ENCODE peak calls at places on chromosomes 4 and X, in six cellular contexts. S, X, P, M, L and H are unnamed samples.
A peak's percentile ranks its signal among the peaks of the same experiment; 100 is the strongest.

GRCh38 chr4:77818667-77819408 is at the start of gene CNOT6L:
- DNase-seq in M (no peak), L (no peak), X (peak; percentile 70), S (peak; percentile 30), P (no peak), H (peak; percentile 27)

GRCh38 chr4:165505991-165506779 is 127.4 kb downstream of the CPE start:
- DNase-seq in M (no peak), L (no peak), S (no peak), X (no peak), P (peak; percentile 69), H (no peak)

GRCh38 chr4:40507977-40508376 is 121.7 kb downstream of the RBM47 start:
- DNase-seq in L (no peak), X (no peak), M (no peak), P (no peak), S (no peak), H (no peak)

GRCh38 chr4:163603246-163603645 is 108.8 kb downstream of the TMA16 start:
- DNase-seq in X (no peak), P (no peak), M (no peak), S (no peak), L (no peak), H (no peak)

GRCh38 chrX:67636532-67636931 is 92.7 kb downstream of the AR start:
- DNase-seq in X (no peak), P (no peak), L (no peak), S (no peak), M (no peak), H (no peak)

GRCh38 chrX:78747471-78747870 is at the start of gene LPAR4:
- DNase-seq in M (peak; percentile 36), S (no peak), X (no peak), L (no peak), P (no peak), H (no peak)

GRCh38 chrX:781216-782211 is 150.9 kb downstream of the SHOX start:
- DNase-seq in M (no peak), P (no peak), L (no peak), X (no peak), S (no peak), H (no peak)

GRCh38 chrX:41514179-41514578 is 67.0 kb downstream of the NYX start:
- DNase-seq in X (no peak), L (no peak), M (no peak), P (no peak), S (no peak), H (no peak)

GRCh38 chr4:185682236-185682635 is 129.8 kb downstream of the SORBS2 start:
- DNase-seq in M (no peak), S (no peak), X (no peak), L (no peak), P (no peak), H (no peak)

GRCh38 chr4:692771-693554 is 4.0 kb upstream of the SLC49A3 start:
- DNase-seq in P (peak; percentile 68), X (peak; percentile 57), L (no peak), S (no peak), M (no peak), H (no peak)

GRCh38 chrX:16882188-16882587 is 12.0 kb upstream of the RBBP7 start:
- DNase-seq in P (no peak), M (no peak), X (peak; percentile 37), S (no peak), L (no peak), H (no peak)

GRCh38 chr4:141290771-141291170 is 70.1 kb downstream of the ZNF330 start:
- DNase-seq in S (no peak), P (no peak), M (no peak), L (no peak), X (no peak), H (no peak)
- TF ChIP-seq TAF1 in S (no peak), P (no peak), M (no peak), L (no peak), X (no peak), H (no peak)

DNA sequence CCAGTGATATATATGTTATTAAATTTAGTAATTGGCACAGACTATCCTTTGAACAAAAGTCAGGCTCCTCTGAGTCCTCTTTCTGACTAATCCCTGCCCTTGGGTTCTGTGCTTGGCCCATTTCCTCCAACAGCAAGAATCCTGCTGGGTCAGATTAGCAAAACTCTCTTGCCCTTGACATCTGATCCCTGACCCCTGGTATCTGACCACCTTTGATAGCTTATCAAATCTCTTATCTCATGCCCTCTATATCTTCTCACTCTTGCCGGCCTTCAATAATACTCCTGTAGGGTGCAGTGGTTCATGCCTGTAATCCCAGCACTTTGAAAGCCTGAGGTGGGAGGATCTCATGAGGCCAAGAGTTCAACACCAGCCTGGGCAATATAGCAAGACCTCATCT is 245.5 kb upstream of the FAM47A start:
- DNase-seq in L (no peak), M (no peak), P (no peak), S (no peak), X (no peak), H (no peak)
- TF ChIP-seq POLR2A in L (no peak), M (no peak), P (no peak), S (no peak), X (no peak), H (no peak)

GRCh38 chr4:3477750-3478430 is 14.8 kb downstream of the DOK7 start:
- DNase-seq in M (no peak), P (no peak), L (no peak), S (no peak), X (no peak), H (no peak)

GRCh38 chr4:3475041-3475712 is 12.1 kb downstream of the DOK7 start:
- DNase-seq in M (no peak), P (no peak), X (no peak), L (no peak), S (no peak), H (no peak)

GRCh38 chr4:3476936-3477749 is 14.0 kb downstream of the DOK7 start:
- DNase-seq in S (no peak), X (no peak), L (no peak), P (no peak), M (no peak), H (no peak)

GRCh38 chr4:3475713-3476260 is 12.7 kb downstream of the DOK7 start:
- DNase-seq in P (no peak), S (no peak), M (no peak), L (no peak), X (no peak), H (no peak)

DNA sequence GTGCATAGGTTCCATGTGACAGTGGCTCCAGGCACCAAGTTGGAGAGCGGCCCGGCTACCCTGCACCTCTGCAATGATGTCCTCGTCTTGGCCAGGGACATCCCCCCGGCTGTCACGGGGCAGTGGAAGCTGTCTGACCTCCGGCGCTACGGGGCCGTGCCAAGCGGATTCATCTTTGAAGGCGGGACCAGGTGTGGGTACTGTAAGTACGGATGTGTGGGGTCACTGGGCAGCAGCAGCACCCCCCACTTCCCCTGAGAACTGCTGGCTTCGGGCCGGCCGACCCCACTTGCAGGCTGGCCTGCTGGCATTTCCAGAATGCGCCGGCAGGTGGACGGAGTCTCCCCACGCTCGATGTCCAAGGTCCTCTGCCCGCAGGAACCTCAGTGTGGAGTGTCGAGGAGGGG is 13.2 kb downstream of the DOK7 start:
- DNase-seq in P (peak; percentile 29), M (no peak), S (no peak), X (no peak), L (no peak), H (no peak)
- TF ChIP-seq TAF1 in P (no peak), M (no peak), S (no peak), X (no peak), L (no peak), H (no peak)

GRCh38 chrX:54745676-54746075 is 52.4 kb downstream of the ITIH6 start:
- DNase-seq in M (no peak), P (no peak), X (no peak), S (no peak), L (no peak), H (no peak)
- TF ChIP-seq POLR2A in M (no peak), P (no peak), X (no peak), S (no peak), L (no peak), H (no peak)